ENCODE peak calls at places on chromosomes 11 and 22, in five cellular contexts. G is neuronal stem cell, F is mesendoderm, S is H9, V is IMR-90. R is an unnamed sample.

GRCh38 chr22:47245786-47246185 is 483.3 kb downstream of the TBC1D22A start:
- DNase-seq in G (no peak), F (no peak), S (no peak), V (no peak), R (no peak)

GRCh38 chr11:103529217-103529684 is 420.0 kb downstream of the DYNC2H1 start:
- DNase-seq in G (no peak), F (peak; percentile 82), S (no peak), V (peak; percentile 78), R (peak; percentile 89)

GRCh38 chr22:49406047-49406650 is 421.5 kb downstream of the BRD1 start:
- DNase-seq in G (no peak), F (no peak), S (peak; percentile 8), V (no peak), R (no peak)

GRCh38 chr22:27212617-27213177 is 555.3 kb downstream of the MIAT start:
- DNase-seq in G (no peak), F (peak; percentile 44), S (no peak), V (peak; percentile 98), R (peak; percentile 100)

GRCh38 chr11:19080579-19080993 is 20.1 kb upstream of the MRGPRX2 start:
- DNase-seq in G (no peak), F (no peak), S (no peak), V (peak; percentile 26), R (peak; percentile 85)

GRCh38 chr11:65553301-65554001 is 4.7 kb downstream of the LTBP3 start:
- DNase-seq in G (no peak), F (peak; percentile 75), S (peak; percentile 91), V (no peak), R (no peak)

GRCh38 chr11:67278135-67278938 is 10.8 kb upstream of the ANKRD13D start:
- DNase-seq in G (no peak), F (no peak), S (no peak), V (no peak), R (no peak)

GRCh38 chr22:45632791-45633515 is 38.7 kb upstream of the ATXN10 start:
- DNase-seq in G (no peak), F (no peak), S (no peak), V (no peak), R (no peak)

GRCh38 chr22:34760276-34761008 is 305.5 kb upstream of the ISX start:
- DNase-seq in G (no peak), F (no peak), S (no peak), V (no peak), R (no peak)

GRCh38 chr22:30564045-30564765 is 10.3 kb downstream of the GAL3ST1 start:
- DNase-seq in G (no peak), F (no peak), S (no peak), V (no peak), R (no peak)

GRCh38 chr11:623999-624704 is 603 bp downstream of the CDHR5 start:
- DNase-seq in G (no peak), F (no peak), S (no peak), V (no peak), R (no peak)

GRCh38 chr22:26124991-26125725 is 44.1 kb upstream of the SEZ6L start:
- DNase-seq in G (no peak), F (no peak), S (no peak), V (no peak), R (no peak)

GRCh38 chr11:64564419-64564818 is 26.6 kb upstream of the SLC22A12 start:
- DNase-seq in G (no peak), F (no peak), S (no peak), V (no peak), R (no peak)

GRCh38 chr22:36644333-36644757 is 59.2 kb downstream of the CACNG2 start:
- DNase-seq in G (peak; percentile 82), F (peak; percentile 89), S (peak; percentile 69), V (peak; percentile 92), R (peak; percentile 92)

GRCh38 chr11:47766363-47767227 is 546 bp downstream of the FNBP4 start:
- DNase-seq in G (peak; percentile 30), F (peak; percentile 56), S (no peak), V (peak; percentile 66), R (peak; percentile 83)

GRCh38 chr11:79461144-79461543 is 20.3 kb upstream of the TENM4 start:
- DNase-seq in G (peak; percentile 21), F (peak; percentile 64), S (no peak), V (peak; percentile 51), R (peak; percentile 26)

GRCh38 chr11:17476317-17477083 is at the start of gene ABCC8:
- DNase-seq in G (no peak), F (peak; percentile 33), S (peak; percentile 55), V (no peak), R (no peak)

GRCh38 chr11:4994551-4994950 is at the start of gene OR51L1:
- DNase-seq in G (no peak), F (no peak), S (no peak), V (no peak), R (no peak)

GRCh38 chr22:29702025-29702930 is 17.5 kb upstream of the CABP7 start:
- DNase-seq in G (no peak), F (peak; percentile 54), S (no peak), V (peak; percentile 11), R (no peak)

GRCh38 chr11:79809487-79809886 is 368.7 kb upstream of the TENM4 start:
- DNase-seq in G (no peak), F (no peak), S (no peak), V (no peak), R (no peak)

GRCh38 chr11:103609117-103610066 is 427.0 kb upstream of the DDI1 start:
- DNase-seq in G (no peak), F (peak; percentile 94), S (peak; percentile 48), V (peak; percentile 96), R (peak; percentile 95)

GRCh38 chr22:46802608-46803027 is 40.2 kb downstream of the TBC1D22A start:
- DNase-seq in G (no peak), F (no peak), S (no peak), V (no peak), R (no peak)

GRCh38 chr11:47233989-47234668 is 14.5 kb downstream of the ACP2 start:
- DNase-seq in G (no peak), F (peak; percentile 75), S (peak; percentile 50), V (peak; percentile 67), R (peak; percentile 81)

GRCh38 chr11:62540804-62541671 is 5.6 kb downstream of the AHNAK start:
- DNase-seq in G (no peak), F (no peak), S (no peak), V (peak; percentile 4), R (peak; percentile 30)

GRCh38 chr11:66413167-66413566 is 7.7 kb upstream of the NPAS4 start:
- DNase-seq in G (no peak), F (no peak), S (no peak), V (no peak), R (no peak)

GRCh38 chr22:38314992-38315800 is 2.0 kb downstream of the CSNK1E start:
- DNase-seq in G (no peak), F (peak; percentile 23), S (no peak), V (peak; percentile 35), R (peak; percentile 45)

GRCh38 chr22:38317237-38317994 is at the start of gene CSNK1E:
- DNase-seq in G (peak; percentile 69), F (peak; percentile 78), S (peak; percentile 79), V (peak; percentile 33), R (peak; percentile 73)

GRCh38 chr22:38315801-38316339 is 1.4 kb downstream of the CSNK1E start:
- DNase-seq in G (no peak), F (no peak), S (no peak), V (no peak), R (no peak)

GRCh38 chr22:38317995-38318715 is 922 bp upstream of the CSNK1E start:
- DNase-seq in G (no peak), F (peak; percentile 48), S (no peak), V (peak; percentile 93), R (peak; percentile 97)

GRCh38 chr22:38316340-38317236 is 645 bp downstream of the CSNK1E start:
- DNase-seq in G (no peak), F (peak; percentile 68), S (no peak), V (peak; percentile 51), R (peak; percentile 74)
- H3K18ac ChIP-seq in G (peak overlapping the region; percentile 98), F (peak overlapping the region; percentile 95), S (peak overlapping the region; percentile 51), V (peak overlapping the region; percentile 91), R (peak overlapping the region; percentile 88)

DNA sequence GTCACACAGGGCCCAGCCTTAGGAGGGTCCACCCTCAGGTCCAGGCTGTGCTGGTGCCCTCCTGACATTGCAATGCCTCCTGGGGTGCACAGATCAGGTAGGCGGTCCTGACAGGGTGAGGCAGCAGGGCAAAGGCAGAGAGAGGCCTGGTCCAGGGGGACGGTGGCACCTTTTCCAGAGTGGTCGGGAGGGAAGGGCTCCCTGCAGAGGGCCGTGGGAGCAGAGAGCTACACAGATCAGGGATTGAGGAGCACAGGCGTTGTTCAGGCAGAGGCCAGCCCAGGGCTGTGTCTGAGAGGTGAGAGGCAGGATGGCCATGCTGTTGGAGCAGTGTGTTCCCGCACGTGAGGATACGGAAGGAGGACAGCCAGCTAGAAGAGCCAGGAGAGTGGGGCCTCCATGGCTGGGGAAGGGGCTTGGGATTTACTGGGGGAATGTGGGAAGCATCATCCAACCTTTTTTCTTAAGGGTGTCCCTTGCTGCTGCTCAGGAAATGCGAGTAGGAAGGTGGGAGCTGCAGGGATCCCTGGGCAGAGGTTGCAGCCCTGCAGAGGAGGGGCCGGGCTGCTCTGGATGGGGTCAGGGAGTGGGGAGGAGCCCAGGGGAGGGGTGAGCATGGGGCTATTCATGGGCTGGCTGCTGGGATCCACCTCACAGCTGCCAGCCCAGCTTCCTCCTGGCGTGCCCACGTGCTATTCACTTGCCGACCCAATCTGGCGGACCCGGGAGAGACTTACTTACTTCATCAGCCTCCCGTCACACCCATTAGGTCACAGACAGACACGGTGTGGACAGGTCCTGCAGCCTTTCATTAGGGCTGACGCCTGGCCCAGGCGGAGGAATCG is 1516.4 kb downstream of the TBC1D22A start:
- DNase-seq in G (no peak), F (no peak), S (no peak), V (no peak), R (no peak)
- H3K23ac ChIP-seq in G (no peak overlapping the region), F (no peak overlapping the region), S (no peak overlapping the region), V (no peak overlapping the region), R (no peak overlapping the region)

GRCh38 chr11:1740786-1741530 is 9.4 kb downstream of the IFITM10 start:
- DNase-seq in G (no peak), F (no peak), S (no peak), V (no peak), R (no peak)

GRCh38 chr11:1737080-1737757 is 13.2 kb downstream of the IFITM10 start:
- DNase-seq in G (no peak), F (no peak), S (no peak), V (no peak), R (no peak)

GRCh38 chr11:1736447-1736992 is 13.9 kb downstream of the IFITM10 start:
- DNase-seq in G (no peak), F (no peak), S (no peak), V (no peak), R (no peak)

GRCh38 chr11:1739576-1739975 is 10.8 kb downstream of the IFITM10 start:
- DNase-seq in G (no peak), F (no peak), S (no peak), V (no peak), R (no peak)

GRCh38 chr11:1738380-1738779 is 12.0 kb downstream of the IFITM10 start:
- DNase-seq in G (no peak), F (no peak), S (no peak), V (no peak), R (no peak)
- H3K27me3 ChIP-seq in G (no peaks in the 10 kb centered on the region), F (no peaks in the 10 kb centered on the region), S (no peaks in the 10 kb centered on the region), V (peaks cover 45% of the 10 kb centered on the region), R (peaks cover 63% of the 10 kb centered on the region)

GRCh38 chr11:50182486-50182885 is 149.8 kb downstream of the OR4C45 start:
- DNase-seq in G (no peak), F (no peak), S (no peak), V (no peak), R (no peak)

GRCh38 chr11:50192743-50193142 is 160.1 kb downstream of the OR4C45 start:
- DNase-seq in G (no peak), F (no peak), S (no peak), V (no peak), R (no peak)

GRCh38 chr11:50188040-50188439 is 155.4 kb downstream of the OR4C45 start:
- DNase-seq in G (no peak), F (no peak), S (no peak), V (no peak), R (no peak)

GRCh38 chr11:50186146-50186545 is 153.5 kb downstream of the OR4C45 start:
- DNase-seq in G (no peak), F (no peak), S (no peak), V (no peak), R (no peak)

GRCh38 chr11:50187220-50187619 is 154.5 kb downstream of the OR4C45 start:
- DNase-seq in G (no peak), F (no peak), S (no peak), V (no peak), R (no peak)
- H3K18ac ChIP-seq in G (no peak overlapping the region), F (no peak overlapping the region), S (no peak overlapping the region), V (no peak overlapping the region), R (no peak overlapping the region)